ENCODE peak calls at places on chromosome 14, in seven cellular contexts. M, U, O, V, P, W and D are unnamed samples.
A peak's percentile ranks its signal among the peaks of the same experiment; 100 is the strongest.

GRCh38 chr14:64891839-64892375 is 12.2 kb upstream of the SPTB start:
- DNase-seq in P (no peak), M (peak; percentile 77), O (peak; percentile 12), V (no peak), U (no peak), W (no peak), D (peak; percentile 15)

GRCh38 chr14:20934148-20934762 is 21.0 kb upstream of the RNASE2 start:
- DNase-seq in W (peak; percentile 48), O (peak; percentile 10), M (peak; percentile 5), U (no peak), P (peak; percentile 79), V (peak; percentile 20), D (peak; percentile 8)

GRCh38 chr14:91835197-91835919 is 32.0 kb downstream of the TC2N start:
- DNase-seq in M (no peak), W (no peak), O (no peak), P (no peak), V (no peak), U (no peak), D (peak; percentile 37)

GRCh38 chr14:20873370-20874177 is 17.6 kb upstream of the RNASE3 start:
- DNase-seq in M (peak; percentile 63), P (peak; percentile 93), W (peak; percentile 77), V (peak; percentile 87), O (peak; percentile 85), U (peak; percentile 78), D (peak; percentile 72)

GRCh38 chr14:73752297-73752992 is 38.3 kb upstream of the PNMA1 start:
- DNase-seq in O (peak; percentile 75), M (peak; percentile 82), W (no peak), V (peak; percentile 81), U (peak; percentile 66), P (peak; percentile 90), D (peak; percentile 81)

GRCh38 chr14:76456200-76456599 is 80.3 kb downstream of the ESRRB start:
- DNase-seq in P (no peak), M (peak; percentile 9), V (no peak), O (peak; percentile 31), U (no peak), W (peak; percentile 33), D (no peak)

GRCh38 chr14:54901380-54902142 is 1.1 kb downstream of the GCH1 start:
- DNase-seq in O (no peak), P (no peak), M (no peak), U (peak; percentile 39), W (no peak), V (no peak), D (peak; percentile 29)

GRCh38 chr14:94545131-94545841 is 16.0 kb upstream of the SERPINA4 start:
- DNase-seq in U (no peak), O (no peak), V (no peak), P (no peak), W (no peak), M (no peak), D (no peak)

GRCh38 chr14:52067873-52068740 is 752 bp downstream of the NID2 start:
- DNase-seq in M (peak; percentile 52), U (no peak), V (peak; percentile 44), W (no peak), O (peak; percentile 49), P (peak; percentile 82), D (peak; percentile 36)

GRCh38 chr14:31280871-31281220 is 73.3 kb upstream of the HECTD1 start:
- DNase-seq in O (no peak), U (no peak), P (no peak), W (no peak), V (no peak), M (no peak), D (no peak)

GRCh38 chr14:31277085-31277484 is 69.5 kb upstream of the HECTD1 start:
- DNase-seq in P (no peak), M (no peak), V (no peak), W (no peak), U (no peak), O (no peak), D (no peak)

GRCh38 chr14:31275731-31276130 is 68.1 kb upstream of the HECTD1 start:
- DNase-seq in U (no peak), P (no peak), W (no peak), V (no peak), O (no peak), M (peak; percentile 22), D (no peak)

GRCh38 chr14:31280132-31280870 is 72.7 kb upstream of the HECTD1 start:
- DNase-seq in O (no peak), V (no peak), M (no peak), U (no peak), W (no peak), P (no peak), D (no peak)

GRCh38 chr14:31278883-31279282 is 71.3 kb upstream of the HECTD1 start:
- DNase-seq in O (no peak), M (no peak), U (no peak), V (no peak), P (no peak), W (no peak), D (no peak)
- H3K9me3 ChIP-seq in O (peaks cover 19% of the 10 kb centered on the region), M (no peaks in the 10 kb centered on the region), U (no peaks in the 10 kb centered on the region), V (peaks cover 23% of the 10 kb centered on the region), P (no peaks in the 10 kb centered on the region), W (peaks cover 4% of the 10 kb centered on the region), D (peaks cover 3% of the 10 kb centered on the region)

DNA sequence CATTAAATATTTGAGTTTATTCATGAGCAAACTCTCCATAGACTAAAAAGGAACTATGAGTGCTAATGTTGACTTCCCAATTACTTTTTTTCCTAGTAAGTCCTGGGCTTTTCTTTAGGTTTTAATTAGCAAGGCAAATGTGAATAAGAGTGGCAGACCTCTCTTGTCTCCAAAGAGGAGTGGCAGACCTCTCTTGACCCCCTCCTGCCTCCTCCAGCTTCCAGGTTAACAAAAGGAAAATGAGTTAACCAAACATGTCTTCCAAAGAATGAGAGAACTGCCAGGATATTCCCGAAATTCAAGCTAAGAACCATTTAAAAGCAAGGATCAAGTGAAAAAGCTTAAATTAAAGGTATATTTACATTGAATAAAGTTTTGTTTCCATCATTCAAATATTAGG is 253.2 kb downstream of the MDGA2 start:
- DNase-seq in W (no peak), O (no peak), P (no peak), M (no peak), V (no peak), U (no peak), D (no peak)
- H3K27ac ChIP-seq in W (no peak overlapping the region), O (no peak overlapping the region), P (no peak overlapping the region), M (no peak overlapping the region), V (no peak overlapping the region), U (no peak overlapping the region), D (no peak overlapping the region)

GRCh38 chr14:61601923-61602732 is 93.2 kb upstream of the HIF1A start:
- DNase-seq in P (no peak), U (no peak), V (no peak), M (no peak), O (no peak), W (no peak), D (no peak)
- H3K4me3 ChIP-seq in P (no peak overlapping the region), U (no peak overlapping the region), V (no peak overlapping the region), M (no peak overlapping the region), O (peak overlapping the region; percentile 13), W (no peak overlapping the region), D (no peak overlapping the region)

GRCh38 chr14:104515059-104515810 is 64.3 kb upstream of the C14orf180 start:
- DNase-seq in M (no peak), V (no peak), W (no peak), O (no peak), P (no peak), U (no peak), D (no peak)
- H3K9me3 ChIP-seq in M (no peaks in the 10 kb centered on the region), V (peaks cover 14% of the 10 kb centered on the region), W (no peaks in the 10 kb centered on the region), O (peaks cover 7% of the 10 kb centered on the region), P (peaks cover 17% of the 10 kb centered on the region), U (peaks cover 12% of the 10 kb centered on the region), D (no peaks in the 10 kb centered on the region)

GRCh38 chr14:100657780-100658513 is 68.7 kb upstream of the DLK1 start:
- DNase-seq in P (no peak), U (no peak), W (no peak), M (no peak), V (no peak), O (no peak), D (no peak)

GRCh38 chr14:100660498-100661339 is 66.0 kb upstream of the DLK1 start:
- DNase-seq in P (no peak), V (no peak), U (no peak), M (peak; percentile 83), W (no peak), O (no peak), D (no peak)

GRCh38 chr14:100661340-100661712 is 65.4 kb upstream of the DLK1 start:
- DNase-seq in M (no peak), V (no peak), W (no peak), U (no peak), P (no peak), O (no peak), D (no peak)

GRCh38 chr14:100658514-100658886 is 68.2 kb upstream of the DLK1 start:
- DNase-seq in U (no peak), W (no peak), P (no peak), V (no peak), M (no peak), O (no peak), D (no peak)

DNA sequence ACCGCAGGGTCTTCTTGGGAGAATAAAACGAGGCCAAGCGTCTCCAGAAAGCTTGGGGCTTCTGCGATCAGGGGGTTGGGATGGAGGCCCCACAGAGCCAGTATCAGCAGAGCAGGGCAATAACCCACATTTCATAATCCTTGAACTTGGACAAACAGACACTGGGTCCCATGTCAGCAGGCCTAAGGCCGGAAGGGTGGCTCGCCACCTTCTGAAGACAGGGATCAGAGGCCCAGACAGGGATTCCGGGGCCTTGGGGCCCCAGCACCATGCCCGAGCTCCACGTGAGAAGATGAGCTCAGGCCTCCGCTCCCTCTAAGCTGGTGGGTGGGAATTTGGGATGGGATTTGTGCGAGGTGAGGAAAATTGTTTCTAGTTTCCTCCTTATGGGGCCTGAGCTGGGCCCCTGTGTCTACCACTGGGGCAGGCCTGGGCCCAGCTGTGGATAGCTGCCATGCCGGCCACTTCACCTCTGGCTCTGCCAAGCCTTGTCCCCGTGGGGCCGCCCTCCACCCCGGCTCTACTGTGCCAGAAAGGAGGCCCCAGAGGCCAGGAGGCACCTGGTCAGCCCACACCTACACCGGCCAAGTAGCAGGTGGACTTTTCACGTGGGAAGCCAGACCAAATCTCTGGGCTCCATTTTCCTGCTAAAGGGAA is 67.2 kb upstream of the DLK1 start:
- DNase-seq in V (no peak), M (no peak), O (no peak), W (no peak), U (no peak), P (no peak), D (no peak)
- H3K27ac ChIP-seq in V (no peak overlapping the region), M (no peak overlapping the region), O (no peak overlapping the region), W (no peak overlapping the region), U (no peak overlapping the region), P (no peak overlapping the region), D (no peak overlapping the region)

GRCh38 chr14:90458536-90458935 is 61.7 kb downstream of the CALM1 start:
- DNase-seq in P (no peak), M (no peak), O (no peak), V (no peak), U (no peak), W (no peak), D (no peak)

GRCh38 chr14:90460136-90460535 is 63.3 kb downstream of the CALM1 start:
- DNase-seq in U (no peak), W (no peak), V (no peak), P (no peak), O (no peak), M (no peak), D (no peak)

GRCh38 chr14:90464481-90464880 is 67.7 kb downstream of the CALM1 start:
- DNase-seq in W (no peak), V (no peak), U (no peak), O (no peak), M (no peak), P (no peak), D (no peak)

GRCh38 chr14:90457191-90457590 is 60.4 kb downstream of the CALM1 start:
- DNase-seq in V (no peak), O (no peak), W (no peak), M (no peak), P (no peak), U (no peak), D (no peak)

GRCh38 chr14:90461425-90461824 is 64.6 kb downstream of the CALM1 start:
- DNase-seq in O (no peak), U (no peak), W (no peak), M (no peak), V (no peak), P (no peak), D (no peak)
- H3K4me3 ChIP-seq in O (no peak overlapping the region), U (no peak overlapping the region), W (no peak overlapping the region), M (no peak overlapping the region), V (no peak overlapping the region), P (no peak overlapping the region), D (no peak overlapping the region)